ENCODE peak calls at places on chromosomes 6 and 20, in five cellular contexts. O, R, I, W and Z are unnamed samples.

GRCh38 chr6:66993272-66993671 is 1286.2 kb upstream of the EYS start:
- DNase-seq in O (no peak), R (no peak), I (no peak), W (no peak), Z (no peak)

GRCh38 chr6:14734416-14735340 is 511.2 kb upstream of the JARID2 start:
- DNase-seq in O (no peak), R (no peak), I (no peak), W (peak; percentile 81), Z (no peak)

GRCh38 chr20:51533291-51534172 is 9.0 kb downstream of the NFATC2 start:
- DNase-seq in O (no peak), R (no peak), I (no peak), W (no peak), Z (no peak)

GRCh38 chr6:88725111-88725711 is 238.2 kb downstream of the RNGTT start:
- DNase-seq in O (peak; percentile 65), R (peak; percentile 77), I (no peak), W (peak; percentile 74), Z (no peak)

GRCh38 chr6:129055796-129056195 is 172.9 kb downstream of the LAMA2 start:
- DNase-seq in O (no peak), R (no peak), I (no peak), W (peak; percentile 40), Z (no peak)

GRCh38 chr6:95804847-95805541 is 210.8 kb upstream of the FUT9 start:
- DNase-seq in O (no peak), R (no peak), I (no peak), W (no peak), Z (no peak)

GRCh38 chr20:52539891-52540290 is 348.3 kb upstream of the ZFP64 start:
- DNase-seq in O (no peak), R (no peak), I (no peak), W (no peak), Z (no peak)

GRCh38 chr6:44058617-44059358 is 68.5 kb downstream of the MRPL14 start:
- DNase-seq in O (no peak), R (no peak), I (peak; percentile 92), W (peak; percentile 99), Z (peak; percentile 88)

GRCh38 chr20:50153153-50153499 is 397 bp downstream of the PEDS1 start:
- DNase-seq in O (no peak), R (no peak), I (no peak), W (no peak), Z (peak; percentile 46)

GRCh38 chr20:48760403-48760889 is 67.4 kb downstream of the PREX1 start:
- DNase-seq in O (no peak), R (no peak), I (no peak), W (peak; percentile 47), Z (no peak)

GRCh38 chr20:33733654-33734576 is 2.1 kb downstream of the ZNF341 start:
- DNase-seq in O (no peak), R (peak; percentile 19), I (no peak), W (peak; percentile 84), Z (no peak)

GRCh38 chr20:63680427-63680826 is 16.0 kb upstream of the TNFRSF6B start:
- DNase-seq in O (no peak), R (no peak), I (no peak), W (no peak), Z (no peak)

GRCh38 chr6:155274533-155274932 is 10.7 kb downstream of the CLDN20 start:
- DNase-seq in O (no peak), R (no peak), I (no peak), W (peak; percentile 32), Z (no peak)

DNA sequence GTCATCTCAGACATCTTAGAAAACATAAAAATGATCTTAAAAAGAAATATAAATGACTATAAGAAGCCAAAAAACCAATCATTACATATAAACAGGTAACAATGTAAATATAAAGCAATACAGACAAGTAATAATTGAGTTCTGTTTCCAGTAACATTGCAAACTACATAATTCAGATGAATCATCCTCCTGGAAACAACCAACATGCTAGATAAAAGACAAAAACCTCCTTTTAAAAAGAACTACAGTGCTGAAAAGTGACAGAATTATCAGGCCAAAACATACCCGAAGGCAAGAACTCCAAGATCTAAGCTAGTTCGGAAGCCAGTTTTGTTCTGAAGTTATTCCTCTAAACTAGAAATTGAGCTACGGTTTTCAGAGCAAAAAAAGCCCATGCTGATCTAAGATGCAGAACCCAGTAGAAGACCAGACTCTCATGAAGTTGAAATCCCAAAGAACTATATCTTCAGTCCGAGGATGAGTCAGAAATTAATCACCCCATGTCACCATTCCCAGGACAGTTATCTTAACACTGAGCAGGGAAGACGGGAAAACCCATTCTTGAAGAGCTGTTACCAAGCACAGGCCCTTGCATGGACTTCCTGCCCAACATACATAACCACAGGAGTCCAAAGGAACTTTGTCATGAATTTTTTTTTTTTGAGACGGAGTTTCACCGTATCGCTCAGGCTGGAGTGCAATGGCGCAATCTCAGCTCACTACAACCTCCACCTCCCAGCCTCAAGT is 9.8 kb downstream of the PGM3 start:
- DNase-seq in O (no peak), R (no peak), I (no peak), W (peak; percentile 97), Z (no peak)
- TF ChIP-seq CTCF in O (no peak), R (no peak), I (no peak), W (no peak), Z (no peak)

GRCh38 chr6:119077643-119078448 is 618 bp downstream of the FAM184A start:
- DNase-seq in O (peak; percentile 40), R (peak; percentile 73), I (peak; percentile 80), W (peak; percentile 15), Z (peak; percentile 25)
- TF ChIP-seq CTCF in O (no peak), R (no peak), I (peak; percentile 41), W (peak; percentile 2), Z (no peak)

GRCh38 chr6:78861509-78861908 is 5.8 kb upstream of the IRAK1BP1 start:
- DNase-seq in O (no peak), R (no peak), I (no peak), W (no peak), Z (no peak)
- TF ChIP-seq CTCF in O (no peak), R (no peak), I (peak; percentile 28), W (no peak), Z (no peak)

GRCh38 chr6:26660096-26660425 is 515 bp upstream of the ZNF322 start:
- DNase-seq in O (no peak), R (no peak), I (no peak), W (peak; percentile 35), Z (no peak)
- TF ChIP-seq CTCF in O (no peak), R (no peak), I (no peak), W (peak; percentile 21), Z (no peak)

DNA sequence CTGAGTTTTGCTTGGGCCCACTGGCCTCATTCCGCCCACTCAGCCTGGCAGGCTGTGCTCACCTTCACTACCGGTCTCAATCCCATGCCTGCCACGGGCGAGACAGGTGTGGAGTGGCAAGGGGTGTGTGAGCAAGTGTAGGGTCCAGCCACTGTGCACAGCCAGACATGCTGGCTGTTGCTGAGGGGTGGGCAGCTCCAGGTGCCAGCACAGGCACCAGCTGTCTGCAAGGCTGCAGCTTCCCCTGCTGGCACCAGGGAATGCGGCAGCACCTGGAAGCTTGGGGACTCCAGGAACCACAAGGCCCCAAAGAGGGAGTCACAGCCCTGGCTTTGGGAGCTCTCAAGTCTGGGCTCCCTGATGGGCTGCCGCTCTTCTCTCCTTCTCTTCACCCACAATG is 372.7 kb downstream of the CBLN4 start:
- DNase-seq in O (no peak), R (no peak), I (no peak), W (no peak), Z (no peak)
- TF ChIP-seq CTCF in O (no peak), R (no peak), I (no peak), W (no peak), Z (no peak)

GRCh38 chr6:90859612-90860011 is 272.7 kb upstream of the MAP3K7 start:
- DNase-seq in O (no peak), R (peak; percentile 13), I (no peak), W (no peak), Z (no peak)
- TF ChIP-seq CTCF in O (no peak), R (no peak), I (no peak), W (no peak), Z (no peak)

DNA sequence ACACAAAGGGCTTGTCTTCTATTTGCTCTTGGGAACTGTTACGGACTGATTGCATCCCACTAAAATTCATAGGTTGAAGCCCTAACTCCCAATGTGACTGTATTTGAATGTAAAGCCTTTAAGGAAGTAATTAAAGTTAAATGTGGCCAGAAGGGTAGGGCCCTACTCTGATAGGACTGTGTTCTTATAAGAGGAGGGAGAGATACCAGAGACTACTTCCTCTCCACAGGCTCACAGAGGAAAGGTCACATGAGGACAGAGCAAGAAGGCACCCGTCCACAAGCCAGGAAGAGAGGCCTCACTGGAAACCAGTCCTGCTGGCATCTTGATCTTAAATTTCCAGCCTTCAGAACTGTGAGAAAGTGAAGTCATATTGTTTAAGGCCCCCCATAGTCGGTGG is 211.9 kb downstream of the CDH26 start:
- DNase-seq in O (no peak), R (no peak), I (no peak), W (no peak), Z (no peak)
- TF ChIP-seq CTCF in O (no peak), R (no peak), I (no peak), W (no peak), Z (no peak)